ENCODE peak calls at places on chromosomes 4 and X, in four cellular contexts. E is activated CD4-positive, alpha-beta T cell treated with anti-CD3 and anti-CD28 coated beads, Interleukin-2, amount 10 ng/mL, durations not matched to agents 7 days and 5 days; B is lung microvascular endothelial cell; D is NCI-H446. X is an unnamed sample.

GRCh38 chrX:25175743-25176142 is 160.0 kb upstream of the ARX start:
- DNase-seq in B (no peak), E (no peak), D (no peak), X (no peak)

GRCh38 chr4:103198111-103198765 is at the start of gene CENPE:
- DNase-seq in D (peak; percentile 93), E (peak; percentile 88), B (peak; percentile 91), X (peak; percentile 92)

GRCh38 chrX:46814966-46815365 is 21.9 kb upstream of the RP2 start:
- DNase-seq in D (no peak), E (no peak), B (no peak), X (no peak)

GRCh38 chrX:108426262-108426661 is 12.0 kb downstream of the COL4A6 start:
- DNase-seq in D (no peak), B (no peak), E (no peak), X (no peak)

GRCh38 chr4:174156239-174156826 is 127.1 kb downstream of the FBXO8 start:
- DNase-seq in B (peak; percentile 64), D (peak; percentile 34), E (no peak), X (no peak)

GRCh38 chr4:15253346-15253745 is 174.5 kb upstream of the C1QTNF7 start:
- DNase-seq in B (no peak), D (no peak), E (no peak), X (no peak)

GRCh38 chr4:52586069-52586468 is 73.0 kb downstream of the USP46 start:
- DNase-seq in B (no peak), E (no peak), D (no peak), X (no peak)

GRCh38 chrX:39307488-39307887 is 506.2 kb downstream of the MID1IP1 start:
- DNase-seq in B (no peak), E (no peak), D (no peak), X (no peak)

GRCh38 chrX:37905436-37906147 is 58.2 kb upstream of the DYNLT3 start:
- DNase-seq in D (peak; percentile 58), E (no peak), B (peak; percentile 1), X (peak; percentile 66)

GRCh38 chr4:57055873-57056272 is 54.3 kb downstream of the IGFBP7 start:
- DNase-seq in E (no peak), B (no peak), D (peak; percentile 33), X (no peak)

GRCh38 chr4:137390707-137391106 is 141.6 kb downstream of the PCDH18 start:
- DNase-seq in B (no peak), D (peak; percentile 11), E (no peak), X (no peak)

GRCh38 chr4:147828361-147828760 is 96.5 kb downstream of the ARHGAP10 start:
- DNase-seq in B (no peak), D (no peak), E (no peak), X (no peak)

GRCh38 chr4:178415925-178416324 is 973.7 kb upstream of the AGA start:
- DNase-seq in D (no peak), B (no peak), E (no peak), X (peak; percentile 90)

GRCh38 chrX:39613997-39614679 is 483.6 kb downstream of the BCOR start:
- DNase-seq in D (no peak), E (peak; percentile 17), B (no peak), X (no peak)

GRCh38 chr4:130738233-130738632 is 1642.3 kb downstream of the C4orf33 start:
- DNase-seq in B (no peak), D (peak; percentile 19), E (no peak), X (no peak)